ENCODE peak calls at places on chromosome 21, in six cellular contexts. B is neural progenitor cell, R is mammary epithelial cell, F is PC-3, N is H1, K is fibroblast of lung. Y is an unnamed sample. For H3K4me1, the result is how much of the 10 kb centered on the place peaks cover.

GRCh38 chr21:15729674-15730483 is at the start of gene USP25:
- DNase-seq in B (peak), R (peak), F (peak), N (peak), K (peak), Y (peak)

GRCh38 chr21:25635310-25635709 is 3.7 kb upstream of the JAM2 start:
- DNase-seq in B (no peak), R (no peak), F (no peak), N (no peak), K (no peak), Y (no peak)

GRCh38 chr21:15841856-15842564 is 112.2 kb downstream of the USP25 start:
- DNase-seq in B (no peak), R (peak), F (peak), N (no peak), K (peak), Y (peak)

GRCh38 chr21:15966216-15966615 is 236.4 kb downstream of the USP25 start:
- DNase-seq in B (no peak), R (no peak), F (no peak), N (no peak), K (no peak), Y (no peak)

GRCh38 chr21:14569868-14570267 is 23.8 kb upstream of the SAMSN1 start:
- DNase-seq in B (no peak), R (no peak), F (no peak), N (no peak), K (no peak), Y (no peak)

GRCh38 chr21:43864313-43864805 is 664 bp upstream of the AGPAT3 start:
- DNase-seq in B (peak), R (peak), F (peak), N (peak), K (peak), Y (peak)

GRCh38 chr21:42830456-42831455 is 48.6 kb downstream of the WDR4 start:
- DNase-seq in B (no peak), R (no peak), F (peak), N (peak), K (no peak), Y (peak)

GRCh38 chr21:40120944-40121575 is 253.8 kb downstream of the PCP4 start:
- DNase-seq in B (peak), R (no peak), F (peak), N (no peak), K (peak), Y (no peak)

GRCh38 chr21:19807231-19807630 is 1191.0 kb upstream of the NCAM2 start:
- DNase-seq in B (no peak), R (no peak), F (no peak), N (no peak), K (no peak), Y (no peak)

GRCh38 chr21:39688010-39688409 is 57.0 kb upstream of the IGSF5 start:
- DNase-seq in B (no peak), R (no peak), F (no peak), N (no peak), K (no peak), Y (no peak)

GRCh38 chr21:35563885-35564451 is 496.4 kb downstream of the SETD4 start:
- DNase-seq in B (no peak), R (no peak), F (no peak), N (no peak), K (peak), Y (peak)

GRCh38 chr21:34890724-34891609 is 158.1 kb downstream of the RUNX1 start:
- DNase-seq in B (peak), R (peak), F (no peak), N (peak), K (peak), Y (no peak)

GRCh38 chr21:42983102-42983501 is 8.7 kb downstream of the PKNOX1 start:
- DNase-seq in B (no peak), R (no peak), F (peak), N (no peak), K (peak), Y (no peak)

GRCh38 chr21:39670741-39671140 is 58.0 kb downstream of the B3GALT5 start:
- DNase-seq in B (no peak), R (no peak), F (no peak), N (no peak), K (peak), Y (no peak)

GRCh38 chr21:35616090-35616489 is 444.2 kb downstream of the SETD4 start:
- DNase-seq in B (no peak), R (peak), F (peak), N (no peak), K (peak), Y (peak)

GRCh38 chr21:16084776-16085364 is 355.1 kb downstream of the USP25 start:
- DNase-seq in B (no peak), R (no peak), F (peak), N (no peak), K (peak), Y (no peak)

GRCh38 chr21:30166171-30166570 is 434 bp downstream of the CLDN17 start:
- DNase-seq in B (no peak), R (no peak), F (no peak), N (no peak), K (no peak), Y (no peak)

GRCh38 chr21:39562791-39563770 is 49.7 kb upstream of the B3GALT5 start:
- DNase-seq in B (no peak), R (no peak), F (no peak), N (no peak), K (no peak), Y (no peak)

GRCh38 chr21:43745772-43746517 is 27.0 kb downstream of the PDXK start:
- DNase-seq in B (no peak), R (no peak), F (no peak), N (no peak), K (no peak), Y (no peak)

GRCh38 chr21:39073063-39073462 is 110.2 kb downstream of the PSMG1 start:
- DNase-seq in B (no peak), R (no peak), F (no peak), N (no peak), K (no peak), Y (no peak)

GRCh38 chr21:45887121-45887611 is 94.4 kb upstream of the COL6A1 start:
- DNase-seq in B (no peak), R (no peak), F (no peak), N (no peak), K (peak), Y (no peak)
- H3K4me1 ChIP-seq in B (under half), R (under half), F (under half), N (under half), K (under half), Y (under half)

DNA sequence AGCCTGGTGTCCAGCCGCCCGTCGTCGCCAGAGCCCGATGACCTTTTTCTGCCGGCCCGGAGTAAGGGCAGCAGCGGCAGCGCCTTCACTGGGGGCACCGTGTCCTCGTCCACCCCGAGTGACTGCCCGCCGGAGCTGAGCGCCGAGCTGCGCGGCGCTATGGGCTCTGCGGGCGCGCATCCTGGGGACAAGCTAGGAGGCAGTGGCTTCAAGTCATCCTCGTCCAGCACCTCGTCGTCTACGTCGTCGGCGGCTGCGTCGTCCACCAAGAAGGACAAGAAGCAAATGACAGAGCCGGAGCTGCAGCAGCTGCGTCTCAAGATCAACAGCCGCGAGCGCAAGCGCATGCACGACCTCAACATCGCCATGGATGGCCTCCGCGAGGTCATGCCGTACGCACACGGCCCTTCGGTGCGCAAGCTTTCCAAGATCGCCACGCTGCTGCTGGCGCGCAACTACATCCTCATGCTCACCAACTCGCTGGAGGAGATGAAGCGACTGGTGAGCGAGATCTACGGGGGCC is 1.2 kb downstream of the OLIG2 start:
- DNase-seq in B (peak), R (no peak), F (no peak), N (peak), K (peak), Y (no peak)
- TF ChIP-seq EZH2 in B (peak), R (peak), F (no peak), N (peak), K (no peak), Y (peak)

GRCh38 chr21:45086342-45086958 is 12.1 kb downstream of the ADARB1 start:
- DNase-seq in B (no peak), R (no peak), F (no peak), N (no peak), K (no peak), Y (no peak)
- H3K4me1 ChIP-seq in B (under half), R (under half), F (under half), N (under half), K (under half), Y (under half)

GRCh38 chr21:45863751-45864150 is 117.8 kb upstream of the COL6A1 start:
- DNase-seq in B (no peak), R (no peak), F (no peak), N (no peak), K (no peak), Y (no peak)
- TF ChIP-seq EZH2 in B (no peak), R (no peak), F (no peak), N (no peak), K (no peak), Y (no peak)

GRCh38 chr21:31394309-31394708 is 50.2 kb upstream of the TIAM1 start:
- DNase-seq in B (no peak), R (no peak), F (no peak), N (no peak), K (no peak), Y (no peak)

GRCh38 chr21:31397515-31397926 is 53.5 kb upstream of the TIAM1 start:
- DNase-seq in B (no peak), R (peak), F (no peak), N (no peak), K (peak), Y (peak)

GRCh38 chr21:31397939-31398338 is 53.9 kb upstream of the TIAM1 start:
- DNase-seq in B (peak), R (no peak), F (no peak), N (no peak), K (no peak), Y (no peak)

GRCh38 chr21:31395268-31395667 is 51.2 kb upstream of the TIAM1 start:
- DNase-seq in B (no peak), R (no peak), F (no peak), N (no peak), K (no peak), Y (no peak)

DNA sequence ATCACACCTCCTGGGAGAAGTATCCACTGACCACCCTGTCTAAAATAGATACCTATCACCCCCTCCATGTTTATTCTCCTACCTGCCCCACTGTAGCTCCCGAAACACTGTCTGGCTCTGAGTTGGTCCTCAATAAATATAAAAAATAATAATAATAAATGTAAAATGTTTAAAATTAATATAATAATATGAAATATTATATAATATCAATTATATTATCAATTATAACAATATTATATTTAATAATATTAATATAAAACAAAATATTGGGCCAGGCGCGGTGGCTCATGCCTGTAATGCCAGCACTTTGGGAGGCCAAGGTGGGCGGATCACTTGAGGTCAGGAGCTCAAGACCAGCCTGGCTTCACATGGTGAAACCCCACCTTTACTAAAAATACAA is 52.3 kb upstream of the TIAM1 start:
- DNase-seq in B (no peak), R (no peak), F (no peak), N (no peak), K (no peak), Y (no peak)
- H3K4me1 ChIP-seq in B (under half), R (under half), F (under half), N (under half), K (under half), Y (under half)

GRCh38 chr21:33024278-33025103 is 1.2 kb upstream of the OLIG2 start:
- DNase-seq in B (peak), R (no peak), F (no peak), N (no peak), K (no peak), Y (no peak)

GRCh38 chr21:33022489-33022827 is 3.3 kb upstream of the OLIG2 start:
- DNase-seq in B (no peak), R (no peak), F (no peak), N (no peak), K (no peak), Y (no peak)

GRCh38 chr21:33025106-33025470 is 647 bp upstream of the OLIG2 start:
- DNase-seq in B (peak), R (no peak), F (no peak), N (peak), K (no peak), Y (no peak)

GRCh38 chr21:33022828-33023573 is 2.7 kb upstream of the OLIG2 start:
- DNase-seq in B (peak), R (no peak), F (no peak), N (peak), K (no peak), Y (no peak)

GRCh38 chr21:33023574-33024277 is 2.0 kb upstream of the OLIG2 start:
- DNase-seq in B (peak), R (no peak), F (no peak), N (no peak), K (no peak), Y (no peak)
- TF ChIP-seq EZH2 in B (peak), R (peak), F (no peak), N (peak), K (no peak), Y (peak)

GRCh38 chr21:44931137-44931500 is 8.7 kb upstream of the SLX9 start:
- DNase-seq in B (no peak), R (no peak), F (peak), N (no peak), K (no peak), Y (peak)
- H3K4me1 ChIP-seq in B (under half), R (under half), F (half or more), N (under half), K (under half), Y (half or more)

DNA sequence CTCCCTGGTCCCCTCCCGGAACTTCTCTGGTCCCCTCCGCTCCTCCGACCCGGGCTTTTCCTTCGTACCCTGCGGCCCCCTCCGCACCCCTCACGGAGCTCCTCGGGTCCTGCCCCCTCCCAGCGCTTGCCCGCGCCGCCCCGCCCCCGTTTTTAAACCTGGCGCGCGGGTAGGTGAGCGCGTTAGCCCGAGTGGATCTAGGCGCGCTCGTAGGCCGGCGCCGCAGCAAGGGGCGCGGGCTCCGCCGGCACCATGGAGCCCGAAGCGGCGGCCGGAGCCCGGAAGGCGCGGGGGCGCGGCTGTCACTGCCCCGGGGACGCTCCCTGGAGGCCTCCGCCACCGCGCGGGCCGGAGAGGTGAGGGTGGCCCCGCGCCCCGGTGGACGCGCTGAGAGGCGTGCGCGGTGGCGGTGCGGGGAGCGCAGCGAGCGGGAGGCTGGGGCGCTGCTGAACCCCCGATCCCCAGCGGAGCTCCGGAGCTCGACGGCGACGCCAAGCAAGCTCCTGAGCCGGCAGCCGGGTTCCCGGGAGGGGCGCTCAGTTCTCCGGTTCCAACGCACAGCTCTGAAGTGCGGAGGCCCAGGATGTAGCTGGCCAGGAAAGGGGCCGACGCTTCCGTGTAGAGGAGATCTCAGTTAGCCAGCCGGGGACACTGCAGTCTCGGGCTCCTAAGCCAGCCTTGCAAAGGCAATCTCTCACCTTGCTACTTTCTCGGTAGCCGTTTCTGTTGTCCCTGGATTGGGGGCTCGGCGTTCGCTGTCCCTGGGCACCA is at the start of gene RIPPLY3:
- DNase-seq in B (peak), R (peak), F (peak), N (peak), K (peak), Y (peak)
- TF ChIP-seq EZH2 in B (peak), R (no peak), F (no peak), N (no peak), K (no peak), Y (no peak)

GRCh38 chr21:41766051-41766882 is 585 bp downstream of the RIPK4 start:
- DNase-seq in B (peak), R (no peak), F (no peak), N (peak), K (no peak), Y (peak)
- H3K4me1 ChIP-seq in B (half or more), R (half or more), F (half or more), N (under half), K (under half), Y (under half)

DNA sequence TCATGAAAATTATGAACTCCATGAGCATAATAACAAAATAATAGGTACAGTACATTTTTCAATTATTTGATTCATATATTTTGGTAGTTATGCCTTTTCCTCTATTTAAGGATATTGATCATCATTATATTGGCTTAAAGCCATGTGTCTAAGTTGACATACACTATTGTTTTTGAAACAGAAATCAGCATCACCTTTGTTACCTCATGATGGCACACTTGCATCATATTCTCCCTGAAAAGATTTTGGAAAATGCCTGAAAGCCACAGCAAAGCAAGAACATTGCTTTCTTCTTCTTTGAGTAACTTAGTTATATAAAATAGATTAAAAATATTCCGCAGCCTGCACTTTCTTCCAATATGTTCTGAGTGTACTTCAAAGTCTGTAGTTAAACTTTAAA is 33.3 kb downstream of the TMPRSS15 start:
- DNase-seq in B (no peak), R (no peak), F (no peak), N (no peak), K (no peak), Y (no peak)
- TF ChIP-seq EZH2 in B (no peak), R (no peak), F (no peak), N (no peak), K (no peak), Y (no peak)